ENCODE peak calls at places on chromosomes 13 and 19, in eight cellular contexts. One of them, this sample, is unnamed.

GRCh38 chr13:22112956-22113750 is 442.3 kb downstream of the FGF9 start:
- DNase-seq in NCI-H1105 treated with DMSO at 0.1 percent for 48 hours: no peak
- DNase-seq in HS-5: no peak
- DNase-seq in stimulated activated CD4-positive, alpha-beta T cell treated with anti-CD3 and anti-CD28 coated beads, Interleukin-4, amount 100 ng/mL, for 24 hours: no peak
- DNase-seq in activated CD4-positive, alpha-beta T cell treated with anti-CD3 and anti-CD28 coated beads, Interleukin-2, amount 50 U/mL, for 24 hours: no peak
- DNase-seq in NCI-H146: no peak
- DNase-seq in epithelial cell of esophagus: no peak
- DNase-seq in astrocyte of the spinal cord: no peak
- DNase-seq in this sample: no peak

GRCh38 chr13:52723181-52723580 is 16.4 kb downstream of the CNMD start:
- DNase-seq in NCI-H1105 treated with DMSO at 0.1 percent for 48 hours: no peak
- DNase-seq in HS-5: no peak
- DNase-seq in stimulated activated CD4-positive, alpha-beta T cell treated with anti-CD3 and anti-CD28 coated beads, Interleukin-4, amount 100 ng/mL, for 24 hours: no peak
- DNase-seq in activated CD4-positive, alpha-beta T cell treated with anti-CD3 and anti-CD28 coated beads, Interleukin-2, amount 50 U/mL, for 24 hours: no peak
- DNase-seq in NCI-H146: no peak
- DNase-seq in epithelial cell of esophagus: no peak
- DNase-seq in astrocyte of the spinal cord: no peak
- DNase-seq in this sample: no peak

GRCh38 chr13:40406405-40407138 is 259.9 kb downstream of the FOXO1 start:
- DNase-seq in NCI-H1105 treated with DMSO at 0.1 percent for 48 hours: no peak
- DNase-seq in HS-5: peak; percentile 34
- DNase-seq in stimulated activated CD4-positive, alpha-beta T cell treated with anti-CD3 and anti-CD28 coated beads, Interleukin-4, amount 100 ng/mL, for 24 hours: no peak
- DNase-seq in activated CD4-positive, alpha-beta T cell treated with anti-CD3 and anti-CD28 coated beads, Interleukin-2, amount 50 U/mL, for 24 hours: no peak
- DNase-seq in NCI-H146: no peak
- DNase-seq in epithelial cell of esophagus: peak; percentile 51
- DNase-seq in astrocyte of the spinal cord: peak; percentile 71
- DNase-seq in this sample: no peak

GRCh38 chr13:59747529-59747928 is 416.2 kb downstream of the DIAPH3 start:
- DNase-seq in NCI-H1105 treated with DMSO at 0.1 percent for 48 hours: no peak
- DNase-seq in HS-5: no peak
- DNase-seq in stimulated activated CD4-positive, alpha-beta T cell treated with anti-CD3 and anti-CD28 coated beads, Interleukin-4, amount 100 ng/mL, for 24 hours: no peak
- DNase-seq in activated CD4-positive, alpha-beta T cell treated with anti-CD3 and anti-CD28 coated beads, Interleukin-2, amount 50 U/mL, for 24 hours: no peak
- DNase-seq in NCI-H146: peak; percentile 21
- DNase-seq in epithelial cell of esophagus: no peak
- DNase-seq in astrocyte of the spinal cord: no peak
- DNase-seq in this sample: no peak

GRCh38 chr19:54035215-54036178 is 28.2 kb downstream of the VSTM1 start:
- DNase-seq in NCI-H1105 treated with DMSO at 0.1 percent for 48 hours: no peak
- DNase-seq in HS-5: peak; percentile 89
- DNase-seq in stimulated activated CD4-positive, alpha-beta T cell treated with anti-CD3 and anti-CD28 coated beads, Interleukin-4, amount 100 ng/mL, for 24 hours: no peak
- DNase-seq in activated CD4-positive, alpha-beta T cell treated with anti-CD3 and anti-CD28 coated beads, Interleukin-2, amount 50 U/mL, for 24 hours: no peak
- DNase-seq in NCI-H146: no peak
- DNase-seq in epithelial cell of esophagus: peak; percentile 71
- DNase-seq in astrocyte of the spinal cord: peak; percentile 81
- DNase-seq in this sample: no peak

GRCh38 chr13:20303636-20304035 is 71.5 kb upstream of the GJB6 start:
- DNase-seq in NCI-H1105 treated with DMSO at 0.1 percent for 48 hours: no peak
- DNase-seq in HS-5: no peak
- DNase-seq in stimulated activated CD4-positive, alpha-beta T cell treated with anti-CD3 and anti-CD28 coated beads, Interleukin-4, amount 100 ng/mL, for 24 hours: no peak
- DNase-seq in activated CD4-positive, alpha-beta T cell treated with anti-CD3 and anti-CD28 coated beads, Interleukin-2, amount 50 U/mL, for 24 hours: no peak
- DNase-seq in NCI-H146: no peak
- DNase-seq in epithelial cell of esophagus: peak; percentile 42
- DNase-seq in astrocyte of the spinal cord: peak; percentile 22
- DNase-seq in this sample: no peak

GRCh38 chr13:114005206-114005720 is 31.4 kb upstream of the C13orf46 start:
- DNase-seq in NCI-H1105 treated with DMSO at 0.1 percent for 48 hours: no peak
- DNase-seq in HS-5: no peak
- DNase-seq in stimulated activated CD4-positive, alpha-beta T cell treated with anti-CD3 and anti-CD28 coated beads, Interleukin-4, amount 100 ng/mL, for 24 hours: no peak
- DNase-seq in activated CD4-positive, alpha-beta T cell treated with anti-CD3 and anti-CD28 coated beads, Interleukin-2, amount 50 U/mL, for 24 hours: no peak
- DNase-seq in NCI-H146: no peak
- DNase-seq in epithelial cell of esophagus: no peak
- DNase-seq in astrocyte of the spinal cord: no peak
- DNase-seq in this sample: no peak

GRCh38 chr19:15177269-15178116 is 23.3 kb downstream of the NOTCH3 start:
- DNase-seq in NCI-H1105 treated with DMSO at 0.1 percent for 48 hours: peak; percentile 85
- DNase-seq in HS-5: peak; percentile 41
- DNase-seq in stimulated activated CD4-positive, alpha-beta T cell treated with anti-CD3 and anti-CD28 coated beads, Interleukin-4, amount 100 ng/mL, for 24 hours: peak; percentile 83
- DNase-seq in activated CD4-positive, alpha-beta T cell treated with anti-CD3 and anti-CD28 coated beads, Interleukin-2, amount 50 U/mL, for 24 hours: peak; percentile 66
- DNase-seq in NCI-H146: no peak
- DNase-seq in epithelial cell of esophagus: peak; percentile 73
- DNase-seq in astrocyte of the spinal cord: peak; percentile 64
- DNase-seq in this sample: peak; percentile 29

GRCh38 chr19:13781547-13781946 is 7.3 kb downstream of the C19orf53 start:
- DNase-seq in NCI-H1105 treated with DMSO at 0.1 percent for 48 hours: peak; percentile 85
- DNase-seq in HS-5: no peak
- DNase-seq in stimulated activated CD4-positive, alpha-beta T cell treated with anti-CD3 and anti-CD28 coated beads, Interleukin-4, amount 100 ng/mL, for 24 hours: no peak
- DNase-seq in activated CD4-positive, alpha-beta T cell treated with anti-CD3 and anti-CD28 coated beads, Interleukin-2, amount 50 U/mL, for 24 hours: no peak
- DNase-seq in NCI-H146: peak; percentile 35
- DNase-seq in epithelial cell of esophagus: peak; percentile 80
- DNase-seq in astrocyte of the spinal cord: peak; percentile 85
- DNase-seq in this sample: no peak

GRCh38 chr19:35105047-35105410 is 10.6 kb upstream of the FXYD3 start:
- DNase-seq in NCI-H1105 treated with DMSO at 0.1 percent for 48 hours: no peak
- DNase-seq in HS-5: no peak
- DNase-seq in stimulated activated CD4-positive, alpha-beta T cell treated with anti-CD3 and anti-CD28 coated beads, Interleukin-4, amount 100 ng/mL, for 24 hours: no peak
- DNase-seq in activated CD4-positive, alpha-beta T cell treated with anti-CD3 and anti-CD28 coated beads, Interleukin-2, amount 50 U/mL, for 24 hours: no peak
- DNase-seq in NCI-H146: no peak
- DNase-seq in epithelial cell of esophagus: no peak
- DNase-seq in astrocyte of the spinal cord: no peak
- DNase-seq in this sample: no peak

GRCh38 chr13:35631666-35632065 is 155.2 kb upstream of the MAB21L1 start:
- DNase-seq in NCI-H1105 treated with DMSO at 0.1 percent for 48 hours: no peak
- DNase-seq in HS-5: no peak
- DNase-seq in stimulated activated CD4-positive, alpha-beta T cell treated with anti-CD3 and anti-CD28 coated beads, Interleukin-4, amount 100 ng/mL, for 24 hours: no peak
- DNase-seq in activated CD4-positive, alpha-beta T cell treated with anti-CD3 and anti-CD28 coated beads, Interleukin-2, amount 50 U/mL, for 24 hours: no peak
- DNase-seq in NCI-H146: no peak
- DNase-seq in epithelial cell of esophagus: no peak
- DNase-seq in astrocyte of the spinal cord: no peak
- DNase-seq in this sample: no peak

GRCh38 chr13:113840541-113841354 is 23.1 kb downstream of the GAS6 start:
- DNase-seq in NCI-H1105 treated with DMSO at 0.1 percent for 48 hours: no peak
- DNase-seq in HS-5: no peak
- DNase-seq in stimulated activated CD4-positive, alpha-beta T cell treated with anti-CD3 and anti-CD28 coated beads, Interleukin-4, amount 100 ng/mL, for 24 hours: no peak
- DNase-seq in activated CD4-positive, alpha-beta T cell treated with anti-CD3 and anti-CD28 coated beads, Interleukin-2, amount 50 U/mL, for 24 hours: no peak
- DNase-seq in NCI-H146: no peak
- DNase-seq in epithelial cell of esophagus: peak; percentile 41
- DNase-seq in astrocyte of the spinal cord: no peak
- DNase-seq in this sample: no peak

GRCh38 chr13:98432638-98433037 is 144.3 kb downstream of the STK24 start:
- DNase-seq in NCI-H1105 treated with DMSO at 0.1 percent for 48 hours: no peak
- DNase-seq in HS-5: no peak
- DNase-seq in stimulated activated CD4-positive, alpha-beta T cell treated with anti-CD3 and anti-CD28 coated beads, Interleukin-4, amount 100 ng/mL, for 24 hours: no peak
- DNase-seq in activated CD4-positive, alpha-beta T cell treated with anti-CD3 and anti-CD28 coated beads, Interleukin-2, amount 50 U/mL, for 24 hours: no peak
- DNase-seq in NCI-H146: no peak
- DNase-seq in epithelial cell of esophagus: no peak
- DNase-seq in astrocyte of the spinal cord: no peak
- DNase-seq in this sample: no peak

GRCh38 chr13:22061806-22062391 is 391.0 kb downstream of the FGF9 start:
- DNase-seq in NCI-H1105 treated with DMSO at 0.1 percent for 48 hours: peak; percentile 16
- DNase-seq in HS-5: no peak
- DNase-seq in stimulated activated CD4-positive, alpha-beta T cell treated with anti-CD3 and anti-CD28 coated beads, Interleukin-4, amount 100 ng/mL, for 24 hours: no peak
- DNase-seq in activated CD4-positive, alpha-beta T cell treated with anti-CD3 and anti-CD28 coated beads, Interleukin-2, amount 50 U/mL, for 24 hours: no peak
- DNase-seq in NCI-H146: no peak
- DNase-seq in epithelial cell of esophagus: no peak
- DNase-seq in astrocyte of the spinal cord: no peak
- DNase-seq in this sample: no peak

GRCh38 chr13:50170447-50171037 is 155.3 kb downstream of the KCNRG start:
- DNase-seq in NCI-H1105 treated with DMSO at 0.1 percent for 48 hours: peak; percentile 32
- DNase-seq in HS-5: no peak
- DNase-seq in stimulated activated CD4-positive, alpha-beta T cell treated with anti-CD3 and anti-CD28 coated beads, Interleukin-4, amount 100 ng/mL, for 24 hours: no peak
- DNase-seq in activated CD4-positive, alpha-beta T cell treated with anti-CD3 and anti-CD28 coated beads, Interleukin-2, amount 50 U/mL, for 24 hours: no peak
- DNase-seq in NCI-H146: no peak
- DNase-seq in epithelial cell of esophagus: peak; percentile 24
- DNase-seq in astrocyte of the spinal cord: peak; percentile 46
- DNase-seq in this sample: no peak

GRCh38 chr13:95258619-95259194 is 42.5 kb downstream of the ABCC4 start:
- DNase-seq in NCI-H1105 treated with DMSO at 0.1 percent for 48 hours: no peak
- DNase-seq in HS-5: no peak
- DNase-seq in stimulated activated CD4-positive, alpha-beta T cell treated with anti-CD3 and anti-CD28 coated beads, Interleukin-4, amount 100 ng/mL, for 24 hours: no peak
- DNase-seq in activated CD4-positive, alpha-beta T cell treated with anti-CD3 and anti-CD28 coated beads, Interleukin-2, amount 50 U/mL, for 24 hours: no peak
- DNase-seq in NCI-H146: no peak
- DNase-seq in epithelial cell of esophagus: no peak
- DNase-seq in astrocyte of the spinal cord: no peak
- DNase-seq in this sample: no peak

GRCh38 chr19:2250765-2251576 is 1.8 kb downstream of the AMH start:
- DNase-seq in NCI-H1105 treated with DMSO at 0.1 percent for 48 hours: peak; percentile 22
- DNase-seq in HS-5: no peak
- DNase-seq in stimulated activated CD4-positive, alpha-beta T cell treated with anti-CD3 and anti-CD28 coated beads, Interleukin-4, amount 100 ng/mL, for 24 hours: no peak
- DNase-seq in activated CD4-positive, alpha-beta T cell treated with anti-CD3 and anti-CD28 coated beads, Interleukin-2, amount 50 U/mL, for 24 hours: no peak
- DNase-seq in NCI-H146: no peak
- DNase-seq in epithelial cell of esophagus: no peak
- DNase-seq in astrocyte of the spinal cord: no peak
- DNase-seq in this sample: no peak

GRCh38 chr19:10669246-10669645 is 15.1 kb downstream of the ILF3 start:
- DNase-seq in NCI-H1105 treated with DMSO at 0.1 percent for 48 hours: no peak
- DNase-seq in HS-5: no peak
- DNase-seq in stimulated activated CD4-positive, alpha-beta T cell treated with anti-CD3 and anti-CD28 coated beads, Interleukin-4, amount 100 ng/mL, for 24 hours: no peak
- DNase-seq in activated CD4-positive, alpha-beta T cell treated with anti-CD3 and anti-CD28 coated beads, Interleukin-2, amount 50 U/mL, for 24 hours: no peak
- DNase-seq in NCI-H146: no peak
- DNase-seq in epithelial cell of esophagus: peak; percentile 48
- DNase-seq in astrocyte of the spinal cord: no peak
- DNase-seq in this sample: no peak

GRCh38 chr19:771332-771785 is 20.4 kb downstream of the MISP start:
- DNase-seq in NCI-H1105 treated with DMSO at 0.1 percent for 48 hours: no peak
- DNase-seq in HS-5: no peak
- DNase-seq in stimulated activated CD4-positive, alpha-beta T cell treated with anti-CD3 and anti-CD28 coated beads, Interleukin-4, amount 100 ng/mL, for 24 hours: peak; percentile 29
- DNase-seq in activated CD4-positive, alpha-beta T cell treated with anti-CD3 and anti-CD28 coated beads, Interleukin-2, amount 50 U/mL, for 24 hours: no peak
- DNase-seq in NCI-H146: no peak
- DNase-seq in epithelial cell of esophagus: peak; percentile 64
- DNase-seq in astrocyte of the spinal cord: peak; percentile 35
- DNase-seq in this sample: no peak

GRCh38 chr19:2808129-2808941 is 11.3 kb upstream of the ZNF554 start:
- DNase-seq in NCI-H1105 treated with DMSO at 0.1 percent for 48 hours: no peak
- DNase-seq in HS-5: no peak
- DNase-seq in stimulated activated CD4-positive, alpha-beta T cell treated with anti-CD3 and anti-CD28 coated beads, Interleukin-4, amount 100 ng/mL, for 24 hours: no peak
- DNase-seq in activated CD4-positive, alpha-beta T cell treated with anti-CD3 and anti-CD28 coated beads, Interleukin-2, amount 50 U/mL, for 24 hours: no peak
- DNase-seq in NCI-H146: no peak
- DNase-seq in epithelial cell of esophagus: no peak
- DNase-seq in astrocyte of the spinal cord: no peak
- DNase-seq in this sample: no peak